ENCODE peak calls at places on chromosomes 11 and 22, in ten cellular contexts. One of them, this sample, is unnamed.

GRCh38 chr11:113577356-113578163 is 102.4 kb upstream of the DRD2 start:
- DNase-seq in effector CD4-positive, alpha-beta T cell: no peak
- DNase-seq in mesenchymal stem cell: no peak
- DNase-seq in caudate nucleus: no peak
- DNase-seq in stimulated activated CD4-positive, alpha-beta T cell treated with anti-CD3 and anti-CD28 coated beads, Interleukin-4, amount 100 ng/mL, for 1 hour: no peak
- DNase-seq in M059J: peak; percentile 51
- DNase-seq in endothelial cell of umbilical vein: no peak
- DNase-seq in HTR-8/SVneo: no peak
- DNase-seq in cardiac muscle cell: no peak
- DNase-seq in progenitor cell of endocrine pancreas: no peak
- DNase-seq in this sample: no peak

GRCh38 chr22:46131151-46131587 is 19.2 kb upstream of the PPARA start:
- DNase-seq in effector CD4-positive, alpha-beta T cell: no peak
- DNase-seq in mesenchymal stem cell: no peak
- DNase-seq in caudate nucleus: no peak
- DNase-seq in stimulated activated CD4-positive, alpha-beta T cell treated with anti-CD3 and anti-CD28 coated beads, Interleukin-4, amount 100 ng/mL, for 1 hour: no peak
- DNase-seq in M059J: no peak
- DNase-seq in endothelial cell of umbilical vein: no peak
- DNase-seq in HTR-8/SVneo: no peak
- DNase-seq in cardiac muscle cell: no peak
- DNase-seq in progenitor cell of endocrine pancreas: no peak
- DNase-seq in this sample: no peak

GRCh38 chr22:30206964-30207363 is 39.6 kb downstream of the LIF start:
- DNase-seq in effector CD4-positive, alpha-beta T cell: no peak
- DNase-seq in mesenchymal stem cell: peak; percentile 96
- DNase-seq in caudate nucleus: no peak
- DNase-seq in stimulated activated CD4-positive, alpha-beta T cell treated with anti-CD3 and anti-CD28 coated beads, Interleukin-4, amount 100 ng/mL, for 1 hour: no peak
- DNase-seq in M059J: peak; percentile 96
- DNase-seq in endothelial cell of umbilical vein: peak; percentile 21
- DNase-seq in HTR-8/SVneo: peak; percentile 83
- DNase-seq in cardiac muscle cell: peak; percentile 43
- DNase-seq in progenitor cell of endocrine pancreas: no peak
- DNase-seq in this sample: peak; percentile 26

GRCh38 chr11:118922745-118923627 is 2.7 kb downstream of the BCL9L start:
- DNase-seq in effector CD4-positive, alpha-beta T cell: no peak
- DNase-seq in mesenchymal stem cell: peak; percentile 14
- DNase-seq in caudate nucleus: no peak
- DNase-seq in stimulated activated CD4-positive, alpha-beta T cell treated with anti-CD3 and anti-CD28 coated beads, Interleukin-4, amount 100 ng/mL, for 1 hour: no peak
- DNase-seq in M059J: peak; percentile 22
- DNase-seq in endothelial cell of umbilical vein: no peak
- DNase-seq in HTR-8/SVneo: no peak
- DNase-seq in cardiac muscle cell: no peak
- DNase-seq in progenitor cell of endocrine pancreas: no peak
- DNase-seq in this sample: no peak

GRCh38 chr22:44658371-44658953 is 43.5 kb upstream of the PRR5 start:
- DNase-seq in effector CD4-positive, alpha-beta T cell: no peak
- DNase-seq in mesenchymal stem cell: no peak
- DNase-seq in caudate nucleus: peak; percentile 40
- DNase-seq in stimulated activated CD4-positive, alpha-beta T cell treated with anti-CD3 and anti-CD28 coated beads, Interleukin-4, amount 100 ng/mL, for 1 hour: no peak
- DNase-seq in M059J: peak; percentile 37
- DNase-seq in endothelial cell of umbilical vein: peak; percentile 26
- DNase-seq in HTR-8/SVneo: no peak
- DNase-seq in cardiac muscle cell: no peak
- DNase-seq in progenitor cell of endocrine pancreas: no peak
- DNase-seq in this sample: no peak

GRCh38 chr22:42284643-42285181 is 14.3 kb upstream of the TCF20 start:
- DNase-seq in effector CD4-positive, alpha-beta T cell: no peak
- DNase-seq in mesenchymal stem cell: no peak
- DNase-seq in caudate nucleus: no peak
- DNase-seq in stimulated activated CD4-positive, alpha-beta T cell treated with anti-CD3 and anti-CD28 coated beads, Interleukin-4, amount 100 ng/mL, for 1 hour: no peak
- DNase-seq in M059J: no peak
- DNase-seq in endothelial cell of umbilical vein: no peak
- DNase-seq in HTR-8/SVneo: no peak
- DNase-seq in cardiac muscle cell: no peak
- DNase-seq in progenitor cell of endocrine pancreas: no peak
- DNase-seq in this sample: no peak

GRCh38 chr11:86741489-86742435 is 58.6 kb upstream of the PRSS23 start:
- DNase-seq in effector CD4-positive, alpha-beta T cell: no peak
- DNase-seq in mesenchymal stem cell: peak; percentile 89
- DNase-seq in caudate nucleus: no peak
- DNase-seq in stimulated activated CD4-positive, alpha-beta T cell treated with anti-CD3 and anti-CD28 coated beads, Interleukin-4, amount 100 ng/mL, for 1 hour: no peak
- DNase-seq in M059J: peak; percentile 93
- DNase-seq in endothelial cell of umbilical vein: peak; percentile 80
- DNase-seq in HTR-8/SVneo: no peak
- DNase-seq in cardiac muscle cell: no peak
- DNase-seq in progenitor cell of endocrine pancreas: no peak
- DNase-seq in this sample: no peak

GRCh38 chr11:115939726-115940421 is 435.7 kb upstream of the CADM1 start:
- DNase-seq in effector CD4-positive, alpha-beta T cell: no peak
- DNase-seq in mesenchymal stem cell: no peak
- DNase-seq in caudate nucleus: no peak
- DNase-seq in stimulated activated CD4-positive, alpha-beta T cell treated with anti-CD3 and anti-CD28 coated beads, Interleukin-4, amount 100 ng/mL, for 1 hour: no peak
- DNase-seq in M059J: no peak
- DNase-seq in endothelial cell of umbilical vein: no peak
- DNase-seq in HTR-8/SVneo: no peak
- DNase-seq in cardiac muscle cell: no peak
- DNase-seq in progenitor cell of endocrine pancreas: no peak
- DNase-seq in this sample: peak; percentile 62

GRCh38 chr11:124207102-124207792 is 24.1 kb downstream of the OR10D3 start:
- DNase-seq in effector CD4-positive, alpha-beta T cell: no peak
- DNase-seq in mesenchymal stem cell: no peak
- DNase-seq in caudate nucleus: no peak
- DNase-seq in stimulated activated CD4-positive, alpha-beta T cell treated with anti-CD3 and anti-CD28 coated beads, Interleukin-4, amount 100 ng/mL, for 1 hour: no peak
- DNase-seq in M059J: no peak
- DNase-seq in endothelial cell of umbilical vein: no peak
- DNase-seq in HTR-8/SVneo: no peak
- DNase-seq in cardiac muscle cell: no peak
- DNase-seq in progenitor cell of endocrine pancreas: no peak
- DNase-seq in this sample: no peak

GRCh38 chr22:41739576-41739975 is 40.3 kb downstream of the MEI1 start:
- DNase-seq in effector CD4-positive, alpha-beta T cell: no peak
- DNase-seq in mesenchymal stem cell: no peak
- DNase-seq in caudate nucleus: no peak
- DNase-seq in stimulated activated CD4-positive, alpha-beta T cell treated with anti-CD3 and anti-CD28 coated beads, Interleukin-4, amount 100 ng/mL, for 1 hour: no peak
- DNase-seq in M059J: no peak
- DNase-seq in endothelial cell of umbilical vein: no peak
- DNase-seq in HTR-8/SVneo: no peak
- DNase-seq in cardiac muscle cell: no peak
- DNase-seq in progenitor cell of endocrine pancreas: no peak
- DNase-seq in this sample: no peak

GRCh38 chr22:40426671-40427070 is 56.3 kb downstream of the SGSM3 start:
- DNase-seq in effector CD4-positive, alpha-beta T cell: no peak
- DNase-seq in mesenchymal stem cell: peak; percentile 53
- DNase-seq in caudate nucleus: peak; percentile 60
- DNase-seq in stimulated activated CD4-positive, alpha-beta T cell treated with anti-CD3 and anti-CD28 coated beads, Interleukin-4, amount 100 ng/mL, for 1 hour: no peak
- DNase-seq in M059J: peak; percentile 30
- DNase-seq in endothelial cell of umbilical vein: peak; percentile 28
- DNase-seq in HTR-8/SVneo: no peak
- DNase-seq in cardiac muscle cell: no peak
- DNase-seq in progenitor cell of endocrine pancreas: no peak
- DNase-seq in this sample: peak; percentile 87

GRCh38 chr11:33062137-33062536 is 22.8 kb downstream of the TCP11L1 start:
- DNase-seq in effector CD4-positive, alpha-beta T cell: no peak
- DNase-seq in mesenchymal stem cell: peak; percentile 54
- DNase-seq in caudate nucleus: no peak
- DNase-seq in stimulated activated CD4-positive, alpha-beta T cell treated with anti-CD3 and anti-CD28 coated beads, Interleukin-4, amount 100 ng/mL, for 1 hour: no peak
- DNase-seq in M059J: no peak
- DNase-seq in endothelial cell of umbilical vein: no peak
- DNase-seq in HTR-8/SVneo: no peak
- DNase-seq in cardiac muscle cell: no peak
- DNase-seq in progenitor cell of endocrine pancreas: no peak
- DNase-seq in this sample: no peak

GRCh38 chr22:50148166-50148500 is 22.4 kb upstream of the PANX2 start:
- DNase-seq in effector CD4-positive, alpha-beta T cell: no peak
- DNase-seq in mesenchymal stem cell: no peak
- DNase-seq in caudate nucleus: no peak
- DNase-seq in stimulated activated CD4-positive, alpha-beta T cell treated with anti-CD3 and anti-CD28 coated beads, Interleukin-4, amount 100 ng/mL, for 1 hour: no peak
- DNase-seq in M059J: no peak
- DNase-seq in endothelial cell of umbilical vein: no peak
- DNase-seq in HTR-8/SVneo: no peak
- DNase-seq in cardiac muscle cell: no peak
- DNase-seq in progenitor cell of endocrine pancreas: no peak
- DNase-seq in this sample: no peak

GRCh38 chr11:26326793-26327400 is 5.0 kb upstream of the ANO3 start:
- DNase-seq in effector CD4-positive, alpha-beta T cell: no peak
- DNase-seq in mesenchymal stem cell: no peak
- DNase-seq in caudate nucleus: no peak
- DNase-seq in stimulated activated CD4-positive, alpha-beta T cell treated with anti-CD3 and anti-CD28 coated beads, Interleukin-4, amount 100 ng/mL, for 1 hour: no peak
- DNase-seq in M059J: no peak
- DNase-seq in endothelial cell of umbilical vein: no peak
- DNase-seq in HTR-8/SVneo: no peak
- DNase-seq in cardiac muscle cell: no peak
- DNase-seq in progenitor cell of endocrine pancreas: no peak
- DNase-seq in this sample: no peak

GRCh38 chr22:37431811-37432707 is 4.8 kb upstream of the ELFN2 start:
- DNase-seq in effector CD4-positive, alpha-beta T cell: no peak
- DNase-seq in mesenchymal stem cell: peak; percentile 95
- DNase-seq in caudate nucleus: no peak
- DNase-seq in stimulated activated CD4-positive, alpha-beta T cell treated with anti-CD3 and anti-CD28 coated beads, Interleukin-4, amount 100 ng/mL, for 1 hour: no peak
- DNase-seq in M059J: peak; percentile 99
- DNase-seq in endothelial cell of umbilical vein: peak; percentile 86
- DNase-seq in HTR-8/SVneo: peak; percentile 84
- DNase-seq in cardiac muscle cell: no peak
- DNase-seq in progenitor cell of endocrine pancreas: no peak
- DNase-seq in this sample: no peak

GRCh38 chr22:46031066-46031465 is 54.1 kb upstream of the WNT7B start:
- DNase-seq in effector CD4-positive, alpha-beta T cell: no peak
- DNase-seq in mesenchymal stem cell: no peak
- DNase-seq in caudate nucleus: no peak
- DNase-seq in stimulated activated CD4-positive, alpha-beta T cell treated with anti-CD3 and anti-CD28 coated beads, Interleukin-4, amount 100 ng/mL, for 1 hour: no peak
- DNase-seq in M059J: no peak
- DNase-seq in endothelial cell of umbilical vein: no peak
- DNase-seq in HTR-8/SVneo: no peak
- DNase-seq in cardiac muscle cell: no peak
- DNase-seq in progenitor cell of endocrine pancreas: no peak
- DNase-seq in this sample: no peak

GRCh38 chr11:69523453-69523852 is 42.0 kb downstream of the LINC01488 start:
- DNase-seq in effector CD4-positive, alpha-beta T cell: no peak
- DNase-seq in mesenchymal stem cell: no peak
- DNase-seq in caudate nucleus: no peak
- DNase-seq in stimulated activated CD4-positive, alpha-beta T cell treated with anti-CD3 and anti-CD28 coated beads, Interleukin-4, amount 100 ng/mL, for 1 hour: no peak
- DNase-seq in M059J: no peak
- DNase-seq in endothelial cell of umbilical vein: no peak
- DNase-seq in HTR-8/SVneo: no peak
- DNase-seq in cardiac muscle cell: no peak
- DNase-seq in progenitor cell of endocrine pancreas: no peak
- DNase-seq in this sample: no peak

This sample was measured in SHP77 treated with DMSO at 0.1 percent for 48 hours.